ENCODE peak calls at places on chromosomes 1 and 21, in nine cellular contexts. One of them, this sample, is unnamed.

GRCh38 chr1:24294228-24294672 is 24.9 kb upstream of the GRHL3 start:
- DNase-seq in choroid plexus epithelial cell: peak; percentile 96
- DNase-seq in BJ: peak; percentile 97
- DNase-seq in lung: no peak
- DNase-seq in transverse colon: peak; percentile 37
- DNase-seq in tibial artery: peak; percentile 79
- DNase-seq in fibroblast of villous mesenchyme: peak; percentile 99
- DNase-seq in ovary: no peak
- DNase-seq in astrocyte of the cerebellum: peak; percentile 76
- DNase-seq in this sample: peak; percentile 93

GRCh38 chr1:114458208-114458777 is 52.7 kb downstream of the TRIM33 start:
- DNase-seq in choroid plexus epithelial cell: peak; percentile 92
- DNase-seq in BJ: peak; percentile 28
- DNase-seq in lung: no peak
- DNase-seq in transverse colon: no peak
- DNase-seq in tibial artery: no peak
- DNase-seq in fibroblast of villous mesenchyme: peak; percentile 78
- DNase-seq in ovary: no peak
- DNase-seq in astrocyte of the cerebellum: no peak
- DNase-seq in this sample: no peak

GRCh38 chr1:2587071-2587859 is 688 bp downstream of the PRXL2B start:
- DNase-seq in choroid plexus epithelial cell: peak; percentile 26
- DNase-seq in BJ: no peak
- DNase-seq in lung: no peak
- DNase-seq in transverse colon: peak; percentile 58
- DNase-seq in tibial artery: no peak
- DNase-seq in fibroblast of villous mesenchyme: peak; percentile 23
- DNase-seq in ovary: no peak
- DNase-seq in astrocyte of the cerebellum: no peak
- DNase-seq in this sample: no peak

GRCh38 chr1:24123611-24124010 is 11.7 kb upstream of the MYOM3 start:
- DNase-seq in choroid plexus epithelial cell: no peak
- DNase-seq in BJ: no peak
- DNase-seq in lung: no peak
- DNase-seq in transverse colon: no peak
- DNase-seq in tibial artery: no peak
- DNase-seq in fibroblast of villous mesenchyme: no peak
- DNase-seq in ovary: no peak
- DNase-seq in astrocyte of the cerebellum: no peak
- DNase-seq in this sample: no peak

GRCh38 chr1:89703469-89703868 is 70.5 kb downstream of the LRRC8C start:
- DNase-seq in choroid plexus epithelial cell: no peak
- DNase-seq in BJ: no peak
- DNase-seq in lung: no peak
- DNase-seq in transverse colon: no peak
- DNase-seq in tibial artery: no peak
- DNase-seq in fibroblast of villous mesenchyme: no peak
- DNase-seq in ovary: no peak
- DNase-seq in astrocyte of the cerebellum: no peak
- DNase-seq in this sample: no peak

GRCh38 chr1:159197767-159198557 is 6.7 kb upstream of the ACKR1 start:
- DNase-seq in choroid plexus epithelial cell: peak; percentile 87
- DNase-seq in BJ: peak; percentile 6
- DNase-seq in lung: peak; percentile 71
- DNase-seq in transverse colon: peak; percentile 66
- DNase-seq in tibial artery: peak; percentile 76
- DNase-seq in fibroblast of villous mesenchyme: peak; percentile 75
- DNase-seq in ovary: peak; percentile 42
- DNase-seq in astrocyte of the cerebellum: peak; percentile 64
- DNase-seq in this sample: peak; percentile 26

GRCh38 chr1:67724928-67725560 is 40.0 kb downstream of the GADD45A start:
- DNase-seq in choroid plexus epithelial cell: peak; percentile 91
- DNase-seq in BJ: peak; percentile 66
- DNase-seq in lung: no peak
- DNase-seq in transverse colon: no peak
- DNase-seq in tibial artery: no peak
- DNase-seq in fibroblast of villous mesenchyme: peak; percentile 84
- DNase-seq in ovary: no peak
- DNase-seq in astrocyte of the cerebellum: peak; percentile 97
- DNase-seq in this sample: no peak

GRCh38 chr21:17343055-17343454 is 169.8 kb upstream of the CXADR start:
- DNase-seq in choroid plexus epithelial cell: peak; percentile 42
- DNase-seq in BJ: no peak
- DNase-seq in lung: no peak
- DNase-seq in transverse colon: no peak
- DNase-seq in tibial artery: no peak
- DNase-seq in fibroblast of villous mesenchyme: peak; percentile 8
- DNase-seq in ovary: no peak
- DNase-seq in astrocyte of the cerebellum: peak; percentile 5
- DNase-seq in this sample: no peak

GRCh38 chr1:106396023-106396422 is 660.5 kb upstream of the PRMT6 start:
- DNase-seq in choroid plexus epithelial cell: no peak
- DNase-seq in BJ: no peak
- DNase-seq in lung: no peak
- DNase-seq in transverse colon: no peak
- DNase-seq in tibial artery: no peak
- DNase-seq in fibroblast of villous mesenchyme: no peak
- DNase-seq in ovary: no peak
- DNase-seq in astrocyte of the cerebellum: no peak
- DNase-seq in this sample: no peak

GRCh38 chr1:12153181-12153785 is 13.5 kb upstream of the TNFRSF1B start:
- DNase-seq in choroid plexus epithelial cell: peak; percentile 74
- DNase-seq in BJ: peak; percentile 56
- DNase-seq in lung: peak; percentile 61
- DNase-seq in transverse colon: peak; percentile 53
- DNase-seq in tibial artery: peak; percentile 83
- DNase-seq in fibroblast of villous mesenchyme: peak; percentile 78
- DNase-seq in ovary: no peak
- DNase-seq in astrocyte of the cerebellum: no peak
- DNase-seq in this sample: peak; percentile 27

GRCh38 chr21:32978346-32979270 is 47.1 kb upstream of the OLIG2 start:
- DNase-seq in choroid plexus epithelial cell: no peak
- DNase-seq in BJ: no peak
- DNase-seq in lung: no peak
- DNase-seq in transverse colon: no peak
- DNase-seq in tibial artery: no peak
- DNase-seq in fibroblast of villous mesenchyme: no peak
- DNase-seq in ovary: no peak
- DNase-seq in astrocyte of the cerebellum: no peak
- DNase-seq in this sample: no peak

GRCh38 chr1:97745912-97746311 is 174.9 kb downstream of the DPYD start:
- DNase-seq in choroid plexus epithelial cell: peak; percentile 27
- DNase-seq in BJ: no peak
- DNase-seq in lung: no peak
- DNase-seq in transverse colon: no peak
- DNase-seq in tibial artery: no peak
- DNase-seq in fibroblast of villous mesenchyme: peak; percentile 14
- DNase-seq in ovary: no peak
- DNase-seq in astrocyte of the cerebellum: no peak
- DNase-seq in this sample: no peak

GRCh38 chr1:242057745-242058115 is 58.8 kb upstream of the MAP1LC3C start:
- DNase-seq in choroid plexus epithelial cell: no peak
- DNase-seq in BJ: no peak
- DNase-seq in lung: no peak
- DNase-seq in transverse colon: no peak
- DNase-seq in tibial artery: no peak
- DNase-seq in fibroblast of villous mesenchyme: no peak
- DNase-seq in ovary: no peak
- DNase-seq in astrocyte of the cerebellum: no peak
- DNase-seq in this sample: no peak

GRCh38 chr1:89995595-89996397 is 886 bp downstream of the ZNF326 start:
- DNase-seq in choroid plexus epithelial cell: no peak
- DNase-seq in BJ: no peak
- DNase-seq in lung: no peak
- DNase-seq in transverse colon: peak; percentile 73
- DNase-seq in tibial artery: no peak
- DNase-seq in fibroblast of villous mesenchyme: peak; percentile 67
- DNase-seq in ovary: no peak
- DNase-seq in astrocyte of the cerebellum: no peak
- DNase-seq in this sample: no peak

GRCh38 chr1:184974086-184974836 is at the start of gene NIBAN1:
- DNase-seq in choroid plexus epithelial cell: peak; percentile 50
- DNase-seq in BJ: no peak
- DNase-seq in lung: peak; percentile 71
- DNase-seq in transverse colon: peak; percentile 76
- DNase-seq in tibial artery: peak; percentile 90
- DNase-seq in fibroblast of villous mesenchyme: peak; percentile 56
- DNase-seq in ovary: peak; percentile 40
- DNase-seq in astrocyte of the cerebellum: no peak
- DNase-seq in this sample: no peak

GRCh38 chr1:202806845-202807366 is 1.3 kb downstream of the KDM5B start:
- DNase-seq in choroid plexus epithelial cell: no peak
- DNase-seq in BJ: no peak
- DNase-seq in lung: no peak
- DNase-seq in transverse colon: no peak
- DNase-seq in tibial artery: no peak
- DNase-seq in fibroblast of villous mesenchyme: peak; percentile 31
- DNase-seq in ovary: no peak
- DNase-seq in astrocyte of the cerebellum: no peak
- DNase-seq in this sample: no peak

GRCh38 chr21:27329255-27329851 is 362.5 kb upstream of the ADAMTS5 start:
- DNase-seq in choroid plexus epithelial cell: peak; percentile 64
- DNase-seq in BJ: no peak
- DNase-seq in lung: no peak
- DNase-seq in transverse colon: no peak
- DNase-seq in tibial artery: no peak
- DNase-seq in fibroblast of villous mesenchyme: peak; percentile 87
- DNase-seq in ovary: no peak
- DNase-seq in astrocyte of the cerebellum: no peak
- DNase-seq in this sample: peak; percentile 65

GRCh38 chr1:22710688-22711024 is at the start of gene EPHB2:
- DNase-seq in choroid plexus epithelial cell: no peak
- DNase-seq in BJ: no peak
- DNase-seq in lung: no peak
- DNase-seq in transverse colon: peak; percentile 62
- DNase-seq in tibial artery: no peak
- DNase-seq in fibroblast of villous mesenchyme: peak; percentile 44
- DNase-seq in ovary: no peak
- DNase-seq in astrocyte of the cerebellum: no peak
- DNase-seq in this sample: no peak

GRCh38 chr1:39250460-39251240 is 46.2 kb downstream of the MACF1 start:
- DNase-seq in choroid plexus epithelial cell: peak; percentile 70
- DNase-seq in BJ: no peak
- DNase-seq in lung: no peak
- DNase-seq in transverse colon: no peak
- DNase-seq in tibial artery: no peak
- DNase-seq in fibroblast of villous mesenchyme: peak; percentile 41
- DNase-seq in ovary: no peak
- DNase-seq in astrocyte of the cerebellum: peak; percentile 8
- DNase-seq in this sample: no peak
- TF ChIP-seq CTCF in choroid plexus epithelial cell: no peak
- TF ChIP-seq CTCF in BJ: no peak
- TF ChIP-seq CTCF in lung: no peak
- TF ChIP-seq CTCF in transverse colon: no peak
- TF ChIP-seq CTCF in tibial artery: no peak
- TF ChIP-seq CTCF in fibroblast of villous mesenchyme: no peak
- TF ChIP-seq CTCF in ovary: no peak
- TF ChIP-seq CTCF in astrocyte of the cerebellum: no peak
- TF ChIP-seq CTCF in this sample: no peak

GRCh38 chr21:29024474-29025327 is at the start of gene USP16:
- DNase-seq in choroid plexus epithelial cell: peak; percentile 100
- DNase-seq in BJ: peak; percentile 97
- DNase-seq in lung: peak; percentile 96
- DNase-seq in transverse colon: peak; percentile 97
- DNase-seq in tibial artery: peak; percentile 99
- DNase-seq in fibroblast of villous mesenchyme: peak; percentile 100
- DNase-seq in ovary: peak; percentile 96
- DNase-seq in astrocyte of the cerebellum: peak; percentile 98
- DNase-seq in this sample: peak; percentile 99
- H3K4me3 ChIP-seq in choroid plexus epithelial cell: peak within 1 kb of the TSS; percentile 97
- H3K4me3 ChIP-seq in BJ: peak within 1 kb of the TSS; percentile 71
- H3K4me3 ChIP-seq in lung: peak within 1 kb of the TSS; percentile 82
- H3K4me3 ChIP-seq in transverse colon: peak within 1 kb of the TSS; percentile 61
- H3K4me3 ChIP-seq in tibial artery: peak within 1 kb of the TSS; percentile 59
- H3K4me3 ChIP-seq in fibroblast of villous mesenchyme: peak within 1 kb of the TSS; percentile 68
- H3K4me3 ChIP-seq in ovary: peak within 1 kb of the TSS; percentile 61
- H3K4me3 ChIP-seq in astrocyte of the cerebellum: peak within 1 kb of the TSS; percentile 55
- H3K4me3 ChIP-seq in this sample: peak within 1 kb of the TSS; percentile 96

DNA sequence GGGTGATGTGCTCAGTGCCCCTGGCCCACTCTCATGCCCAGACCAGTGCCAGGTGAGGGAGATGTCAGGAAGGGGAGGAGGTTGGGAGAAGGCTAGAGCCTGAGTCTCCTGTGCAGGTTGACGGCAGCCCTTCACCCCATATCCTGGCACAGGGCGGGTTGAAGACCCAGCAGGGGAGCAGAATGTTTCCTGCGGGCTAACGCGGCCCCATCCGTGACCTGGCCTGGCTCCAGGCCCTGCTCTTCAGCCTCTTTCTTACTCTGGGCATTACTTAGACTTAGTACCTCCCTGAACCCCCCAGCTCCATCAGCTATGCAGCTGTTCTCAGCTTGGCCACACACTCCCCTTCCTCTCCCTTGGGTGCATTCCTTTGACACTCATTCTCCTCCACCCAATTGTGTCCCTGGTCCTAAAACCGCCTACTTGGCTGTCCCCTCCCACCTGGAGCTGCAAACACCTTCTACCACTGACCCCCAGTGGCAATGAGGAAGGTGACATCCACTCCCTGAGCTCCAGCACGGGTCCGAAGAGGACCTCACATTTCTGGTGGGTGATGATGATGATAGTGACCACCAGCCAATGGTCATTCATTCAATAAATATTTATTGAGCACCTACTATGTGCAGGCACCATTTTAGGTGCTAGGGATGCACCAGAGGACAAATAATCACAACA is 179.0 kb downstream of the PTPRU start:
- DNase-seq in choroid plexus epithelial cell: peak; percentile 15
- DNase-seq in BJ: no peak
- DNase-seq in lung: no peak
- DNase-seq in transverse colon: no peak
- DNase-seq in tibial artery: no peak
- DNase-seq in fibroblast of villous mesenchyme: no peak
- DNase-seq in ovary: no peak
- DNase-seq in astrocyte of the cerebellum: no peak
- DNase-seq in this sample: no peak
- TF ChIP-seq CTCF in choroid plexus epithelial cell: peak; percentile 22
- TF ChIP-seq CTCF in BJ: no peak
- TF ChIP-seq CTCF in lung: no peak
- TF ChIP-seq CTCF in transverse colon: no peak
- TF ChIP-seq CTCF in tibial artery: no peak
- TF ChIP-seq CTCF in fibroblast of villous mesenchyme: no peak
- TF ChIP-seq CTCF in ovary: no peak
- TF ChIP-seq CTCF in astrocyte of the cerebellum: no peak
- TF ChIP-seq CTCF in this sample: no peak

DNA sequence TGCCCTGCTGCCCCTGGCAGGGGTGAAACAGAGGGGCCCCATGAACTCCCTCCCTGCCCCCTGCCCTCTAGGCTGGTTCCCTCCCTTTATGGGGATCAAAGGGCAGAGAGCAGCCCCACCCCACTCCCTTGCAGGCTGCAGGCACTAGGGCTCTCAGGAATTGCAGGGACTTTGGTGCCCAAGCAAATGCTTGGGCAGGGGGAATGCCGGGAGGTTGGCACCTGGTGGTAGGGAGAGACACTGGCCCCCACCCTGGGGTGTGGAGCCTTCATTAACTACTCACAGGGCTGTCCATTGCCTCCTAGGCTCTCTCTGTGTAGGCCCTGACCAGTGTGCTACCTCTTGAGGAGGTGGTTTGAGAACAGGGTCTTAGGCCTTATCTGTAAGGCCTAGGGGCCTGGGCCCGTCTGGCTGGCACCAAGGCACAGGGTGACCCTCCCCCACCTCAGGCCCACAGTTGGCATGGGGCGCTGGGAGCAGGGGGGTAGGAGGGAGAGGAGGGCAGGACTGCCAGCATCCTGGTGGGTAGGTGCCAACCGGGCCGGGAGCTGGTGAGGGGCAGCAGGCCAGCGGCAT is 4.7 kb downstream of the ZBTB7B start:
- DNase-seq in choroid plexus epithelial cell: no peak
- DNase-seq in BJ: no peak
- DNase-seq in lung: no peak
- DNase-seq in transverse colon: peak; percentile 91
- DNase-seq in tibial artery: no peak
- DNase-seq in fibroblast of villous mesenchyme: no peak
- DNase-seq in ovary: no peak
- DNase-seq in astrocyte of the cerebellum: no peak
- DNase-seq in this sample: no peak
- H3K4me3 ChIP-seq in choroid plexus epithelial cell: no peak overlapping the region
- H3K4me3 ChIP-seq in BJ: no peak overlapping the region
- H3K4me3 ChIP-seq in lung: no peak overlapping the region
- H3K4me3 ChIP-seq in transverse colon: no peak overlapping the region
- H3K4me3 ChIP-seq in tibial artery: no peak overlapping the region
- H3K4me3 ChIP-seq in fibroblast of villous mesenchyme: no peak overlapping the region
- H3K4me3 ChIP-seq in ovary: no peak overlapping the region
- H3K4me3 ChIP-seq in astrocyte of the cerebellum: no peak overlapping the region
- H3K4me3 ChIP-seq in this sample: no peak overlapping the region